ENCODE peak calls at places on chromosomes 2 and 18, in five cellular contexts. E is HCT116, W is K562, K is GM12878, D is HepG2. X is an unnamed sample.

GRCh38 chr2:20509766-20510490 is 63.1 kb downstream of the RHOB start:
- DNase-seq in E (peak), K (no peak), W (peak), D (peak), X (no peak)

GRCh38 chr2:18834341-18834740 is 245.0 kb upstream of the NT5C1B start:
- DNase-seq in D (no peak), E (no peak), K (no peak), W (no peak), X (no peak)

GRCh38 chr2:38528008-38528442 is 74.7 kb downstream of the HNRNPLL start:
- DNase-seq in W (peak), K (no peak), D (peak), E (no peak), X (peak)

GRCh38 chr2:238449909-238450417 is 23.2 kb downstream of the ASB1 start:
- DNase-seq in E (no peak), K (no peak), W (no peak), D (peak), X (no peak)

GRCh38 chr2:227324671-227325055 is 388 bp upstream of the MFF start:
- DNase-seq in E (peak), K (no peak), D (no peak), W (peak), X (peak)

GRCh38 chr18:7619676-7620075 is 52.6 kb downstream of the PTPRM start:
- DNase-seq in E (no peak), W (no peak), K (no peak), D (no peak), X (no peak)

GRCh38 chr2:32865399-32866068 is 81.2 kb upstream of the LTBP1 start:
- DNase-seq in W (no peak), K (no peak), E (peak), D (no peak), X (no peak)

GRCh38 chr18:23626451-23627279 is 36.0 kb downstream of the ANKRD29 start:
- DNase-seq in W (no peak), K (no peak), E (no peak), D (no peak), X (no peak)

GRCh38 chr2:5895284-5895683 is 203.1 kb downstream of the SOX11 start:
- DNase-seq in W (no peak), E (no peak), K (no peak), D (no peak), X (no peak)

GRCh38 chr2:138364554-138365162 is 136.9 kb upstream of the SPOPL start:
- DNase-seq in D (no peak), E (no peak), K (no peak), W (no peak), X (no peak)

GRCh38 chr18:49183921-49184320 is 233.2 kb upstream of the SMAD7 start:
- DNase-seq in E (no peak), D (no peak), K (no peak), W (no peak), X (no peak)

GRCh38 chr2:124810132-124810531 is 785.0 kb downstream of the CNTNAP5 start:
- DNase-seq in W (no peak), D (peak), E (no peak), K (no peak), X (peak)

GRCh38 chr2:12861344-12861942 is 144.7 kb downstream of the TRIB2 start:
- DNase-seq in E (no peak), D (no peak), K (no peak), W (no peak), X (no peak)

GRCh38 chr2:201151127-201152074 is 31.5 kb upstream of the CASP10 start:
- DNase-seq in D (peak), W (no peak), E (peak), K (no peak), X (no peak)

GRCh38 chr2:218961651-218962570 is 2.4 kb downstream of the CDK5R2 start:
- DNase-seq in W (peak), K (no peak), D (no peak), E (no peak), X (peak)

GRCh38 chr2:73888388-73888787 is 4.4 kb upstream of the ACTG2 start:
- DNase-seq in K (no peak), E (no peak), D (no peak), W (no peak), X (no peak)

GRCh38 chr2:73893764-73894474 is 1.1 kb downstream of the ACTG2 start:
- DNase-seq in D (no peak), W (no peak), K (no peak), E (no peak), X (no peak)

GRCh38 chr2:73891276-73891901 is 1.4 kb upstream of the ACTG2 start:
- DNase-seq in W (no peak), D (no peak), K (no peak), E (no peak), X (no peak)

GRCh38 chr2:73892631-73893329 is at the start of gene ACTG2:
- DNase-seq in E (no peak), K (no peak), W (no peak), D (no peak), X (no peak)

GRCh38 chr2:73890301-73891092 is 2.3 kb upstream of the ACTG2 start:
- DNase-seq in D (peak), E (no peak), K (no peak), W (no peak), X (no peak)
- TF ChIP-seq ZBTB33 in D (no peak), E (no peak), K (no peak), W (no peak), X (no peak)

GRCh38 chr2:36792947-36793346 is 96.4 kb downstream of the VIT start:
- DNase-seq in K (no peak), W (no peak), E (no peak), D (no peak), X (no peak)

GRCh38 chr2:36800381-36800780 is 103.9 kb downstream of the VIT start:
- DNase-seq in W (peak), D (no peak), K (no peak), E (no peak), X (no peak)

GRCh38 chr2:36801088-36801487 is 104.6 kb downstream of the VIT start:
- DNase-seq in E (no peak), W (no peak), K (no peak), D (no peak), X (no peak)

GRCh38 chr2:36798724-36799123 is 102.2 kb downstream of the VIT start:
- DNase-seq in W (no peak), D (no peak), E (no peak), K (no peak), X (no peak)

GRCh38 chr2:36797324-36798070 is 101.0 kb downstream of the VIT start:
- DNase-seq in W (no peak), E (no peak), D (no peak), K (no peak), X (no peak)
- TF ChIP-seq ZBTB33 in W (no peak), E (no peak), D (no peak), K (no peak), X (no peak)

GRCh38 chr2:181326605-181327004 is 130.6 kb upstream of the ITGA4 start:
- DNase-seq in W (no peak), D (no peak), E (no peak), K (no peak), X (no peak)
- TF ChIP-seq ZBTB33 in W (no peak), D (no peak), E (no peak), K (no peak), X (no peak)

DNA sequence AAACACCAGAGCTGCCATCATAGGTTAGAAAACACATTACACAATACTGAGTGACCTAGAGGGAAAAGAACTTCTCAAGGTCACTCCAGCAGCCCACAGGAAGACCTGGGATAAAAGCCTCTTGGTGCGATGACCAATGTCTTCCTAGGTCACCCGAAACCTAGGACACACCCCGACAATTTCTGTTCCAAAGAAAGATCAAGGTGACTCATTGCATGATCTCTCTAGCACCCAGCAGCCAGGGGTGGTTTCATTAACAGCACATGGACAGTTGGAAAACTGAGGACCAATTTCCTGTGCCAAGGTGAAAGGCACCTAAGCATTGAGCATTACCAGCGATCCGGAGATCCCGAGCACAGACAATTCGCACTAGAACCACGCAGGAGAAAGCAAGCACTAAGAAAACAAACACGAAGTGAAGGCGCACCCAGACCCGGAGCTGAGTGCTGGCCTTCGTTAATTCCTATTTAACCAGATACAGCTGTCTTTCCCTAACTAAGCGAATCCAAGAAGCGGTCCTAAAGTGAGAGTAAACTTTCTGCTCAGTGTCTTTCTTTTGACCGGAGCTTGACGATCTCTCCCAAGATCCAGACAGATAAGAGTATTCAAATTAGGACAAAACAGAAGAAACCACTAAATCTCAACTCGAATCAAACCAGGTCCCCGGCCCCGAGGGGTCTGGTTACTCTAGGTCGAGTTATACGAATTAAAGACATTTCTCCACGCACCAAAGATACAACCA is 1.4 kb downstream of the CACNB4 start:
- DNase-seq in W (no peak), E (peak), D (peak), K (no peak), X (peak)
- TF ChIP-seq ZBTB33 in W (no peak), E (no peak), D (no peak), K (no peak), X (no peak)

GRCh38 chr18:34789768-34790344 is 79.8 kb downstream of the DTNA start:
- DNase-seq in W (no peak), E (no peak), K (no peak), D (no peak), X (no peak)
- TF ChIP-seq ZBTB33 in W (no peak), E (no peak), K (no peak), D (no peak), X (no peak)